ENCODE peak calls at places on chromosomes 2 and 18, in four cellular contexts. R is A549, N is HepG2, G is H1. C is an unnamed sample.

GRCh38 chr2:70214958-70215357 is 24.1 kb upstream of the C2orf42 start:
- DNase-seq in G (no peak), N (no peak), R (no peak), C (no peak)

GRCh38 chr2:36088716-36089328 is 266.8 kb upstream of the CRIM1 start:
- DNase-seq in N (no peak), R (no peak), G (no peak), C (no peak)

GRCh38 chr2:86786001-86786536 is 4.6 kb downstream of the CD8A start:
- DNase-seq in R (no peak), N (no peak), G (no peak), C (no peak)

GRCh38 chr18:63017977-63018376 is 301.6 kb downstream of the BCL2 start:
- DNase-seq in G (no peak), N (no peak), R (no peak), C (no peak)

GRCh38 chr2:16613475-16613874 is 52.2 kb downstream of the CYRIA start:
- DNase-seq in N (peak), G (no peak), R (peak), C (peak)

GRCh38 chr2:234964631-234965461 is 13.0 kb downstream of the SH3BP4 start:
- DNase-seq in R (no peak), N (no peak), G (no peak), C (no peak)

GRCh38 chr2:193818801-193819499 is 1624.2 kb upstream of the TMEFF2 start:
- DNase-seq in R (no peak), N (no peak), G (no peak), C (no peak)

GRCh38 chr2:214774108-214774507 is 35.4 kb downstream of the BARD1 start:
- DNase-seq in N (no peak), G (no peak), R (no peak), C (no peak)

GRCh38 chr2:140650825-140651224 is 1480.0 kb downstream of the LRP1B start:
- DNase-seq in N (no peak), G (no peak), R (peak), C (no peak)

GRCh38 chr2:128187032-128187654 is 96.1 kb downstream of the UGGT1 start:
- DNase-seq in R (peak), G (no peak), N (no peak), C (no peak)

GRCh38 chr2:178328037-178328436 is 122.9 kb downstream of the PRKRA start:
- DNase-seq in N (no peak), G (no peak), R (no peak), C (no peak)

GRCh38 chr2:58042486-58042970 is 4.1 kb upstream of the VRK2 start:
- DNase-seq in N (peak), G (no peak), R (peak), C (peak)

GRCh38 chr2:263774-264492 is at the start of gene SH3YL1:
- DNase-seq in G (no peak), R (peak), N (no peak), C (no peak)

GRCh38 chr2:42784204-42784880 is 8.0 kb downstream of the HAAO start:
- DNase-seq in R (no peak), G (no peak), N (no peak), C (no peak)

GRCh38 chr2:71605781-71606241 is 152.4 kb downstream of the DYSF start:
- DNase-seq in G (no peak), R (no peak), N (no peak), C (no peak)

GRCh38 chr2:133884739-133885381 is 316.6 kb upstream of the NCKAP5 start:
- DNase-seq in R (peak), N (peak), G (peak), C (no peak)

GRCh38 chr2:226756131-226756530 is 43.5 kb downstream of the IRS1 start:
- DNase-seq in N (peak), G (no peak), R (peak), C (no peak)

GRCh38 chr2:226754821-226755536 is 44.6 kb downstream of the IRS1 start:
- DNase-seq in G (no peak), R (no peak), N (no peak), C (no peak)

GRCh38 chr2:226747288-226747687 is 52.3 kb downstream of the IRS1 start:
- DNase-seq in R (no peak), G (no peak), N (no peak), C (no peak)

GRCh38 chr2:226752887-226753286 is 46.7 kb downstream of the IRS1 start:
- DNase-seq in R (no peak), G (no peak), N (no peak), C (no peak)
- TF ChIP-seq RNF2 in R (no peak), G (no peak), N (no peak), C (no peak)

GRCh38 chr2:1736997-1737480 is 7.3 kb downstream of the PXDN start:
- DNase-seq in R (no peak), N (no peak), G (no peak), C (no peak)
- TF ChIP-seq RNF2 in R (no peak), N (no peak), G (no peak), C (no peak)

GRCh38 chr18:12420831-12421421 is 13.2 kb downstream of the PRELID3A start:
- DNase-seq in N (peak), R (no peak), G (peak), C (no peak)
- TF ChIP-seq RNF2 in N (no peak), R (no peak), G (no peak), C (no peak)

DNA sequence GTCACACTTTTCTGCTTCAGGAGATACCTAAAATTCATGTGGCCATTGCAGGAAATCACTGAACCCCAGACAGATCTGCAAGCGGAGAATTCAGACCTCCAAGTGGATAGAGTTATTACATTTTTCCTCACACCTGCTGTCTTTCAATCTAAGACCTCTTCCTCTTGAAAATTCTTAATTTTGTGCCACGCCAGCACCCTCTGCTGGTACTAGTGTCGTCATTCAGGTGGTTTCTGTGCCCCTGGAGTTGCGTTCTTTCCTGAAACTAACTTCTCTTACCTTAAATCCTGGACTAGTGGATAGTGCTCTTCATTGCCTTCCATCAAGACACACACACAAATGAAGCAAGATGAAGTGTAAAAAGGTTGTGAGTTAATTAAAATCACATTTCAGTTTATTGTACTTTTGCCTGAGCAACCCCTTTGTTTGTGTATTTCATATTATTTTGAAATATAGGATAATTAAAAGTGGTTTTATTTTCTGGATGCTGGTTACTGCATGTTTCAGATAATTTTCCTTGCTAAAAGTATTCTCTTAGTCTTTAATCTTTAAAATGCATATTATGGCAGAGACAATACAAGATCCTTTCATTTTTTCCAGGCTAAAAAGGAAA is 1.6 kb upstream of the DNER start:
- DNase-seq in N (peak), G (peak), R (peak), C (peak)
- TF ChIP-seq RNF2 in N (no peak), G (no peak), R (no peak), C (no peak)

DNA sequence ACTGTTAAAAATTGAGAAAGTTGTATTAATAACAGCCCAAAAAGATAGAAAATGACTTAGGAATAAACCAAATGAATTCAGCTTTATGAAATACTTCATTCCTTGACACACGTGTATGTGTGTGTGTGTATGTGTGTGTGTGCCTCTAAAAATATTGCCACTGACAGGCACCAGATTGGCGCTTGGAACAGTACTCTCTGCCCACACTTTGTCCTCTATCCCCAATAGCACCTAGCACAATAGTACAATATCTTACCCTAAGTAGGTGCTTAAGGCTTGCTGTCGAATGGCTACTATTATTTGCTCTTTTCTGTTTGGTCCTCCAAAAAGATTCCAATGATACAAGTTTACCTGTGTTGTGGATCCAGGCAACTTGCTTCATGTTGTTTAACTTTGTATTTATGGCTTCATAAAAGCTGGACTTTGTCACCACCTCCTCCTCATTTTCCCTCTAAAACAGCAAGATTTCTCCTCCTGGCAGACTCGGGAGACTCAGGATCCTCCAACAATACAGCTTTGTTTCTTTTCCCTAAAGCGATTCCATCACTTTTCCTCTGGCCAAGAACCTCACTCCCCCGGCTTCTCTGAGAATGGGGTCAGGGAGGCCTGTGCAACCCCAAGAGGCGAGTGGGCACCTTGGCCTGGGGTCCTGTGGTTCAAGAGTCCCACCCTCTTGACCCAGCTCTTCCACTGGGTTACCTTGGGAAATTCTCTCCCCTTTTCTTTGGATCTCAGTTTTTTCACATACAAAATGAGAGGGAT is 43.3 kb upstream of the LCLAT1 start:
- DNase-seq in R (no peak), N (no peak), G (no peak), C (no peak)
- TF ChIP-seq RNF2 in R (no peak), N (no peak), G (no peak), C (no peak)

GRCh38 chr18:25223211-25223610 is 128.8 kb downstream of the ZNF521 start:
- DNase-seq in R (no peak), N (no peak), G (peak), C (peak)
- TF ChIP-seq RNF2 in R (no peak), N (no peak), G (no peak), C (peak)

DNA sequence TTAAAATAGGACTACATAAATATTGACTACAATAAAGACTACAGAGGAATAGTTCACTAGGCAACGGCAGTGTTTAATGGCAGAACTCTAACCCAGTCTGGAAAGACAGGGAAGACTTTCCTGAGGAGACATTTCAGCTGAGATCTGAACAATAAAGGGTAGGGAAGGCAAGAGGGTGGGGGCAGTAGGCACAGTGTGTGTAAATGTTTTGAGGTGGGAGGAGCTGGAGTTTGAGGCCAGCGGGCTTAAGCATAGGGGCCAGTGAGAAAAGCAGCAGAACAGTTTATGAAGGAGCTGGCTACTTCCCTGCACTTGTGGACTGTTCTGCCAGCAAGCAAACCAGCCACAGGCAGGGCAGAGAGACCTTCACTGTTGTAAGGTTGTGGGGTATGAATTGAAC is 76.6 kb upstream of the UGP2 start:
- DNase-seq in R (no peak), G (no peak), N (no peak), C (no peak)
- TF ChIP-seq RNF2 in R (no peak), G (no peak), N (no peak), C (no peak)

C was measured in K562.